ENCODE peak calls at places on chromosome 20, in five cellular contexts. E, K, M, W and B are unnamed samples.

GRCh38 chr20:61809006-61809770 is 256.5 kb downstream of the TAF4 start:
- DNase-seq in E (no peak), K (no peak), M (no peak), W (no peak), B (no peak)

GRCh38 chr20:47204008-47204745 is 152.3 kb downstream of the ZMYND8 start:
- DNase-seq in E (no peak), K (no peak), M (peak; percentile 77), W (no peak), B (no peak)

GRCh38 chr20:47487175-47487917 is 14.3 kb upstream of the NCOA3 start:
- DNase-seq in E (no peak), K (no peak), M (no peak), W (peak; percentile 22), B (peak; percentile 38)

GRCh38 chr20:43846516-43846905 is 68.1 kb upstream of the TOX2 start:
- DNase-seq in E (no peak), K (peak; percentile 31), M (no peak), W (no peak), B (no peak)

GRCh38 chr20:38477747-38478146 is 5.1 kb downstream of the RALGAPB start:
- DNase-seq in E (no peak), K (no peak), M (no peak), W (no peak), B (no peak)

GRCh38 chr20:37357481-37358365 is 11.8 kb downstream of the SRC start:
- DNase-seq in E (peak; percentile 33), K (no peak), M (no peak), W (no peak), B (no peak)

GRCh38 chr20:58020656-58021454 is 207.6 kb downstream of the ANKRD60 start:
- DNase-seq in E (no peak), K (no peak), M (peak; percentile 35), W (no peak), B (no peak)

GRCh38 chr20:63222541-63222940 is 6.6 kb upstream of the YTHDF1 start:
- DNase-seq in E (no peak), K (no peak), M (no peak), W (no peak), B (no peak)

GRCh38 chr20:728022-728944 is 40.0 kb downstream of the SLC52A3 start:
- DNase-seq in E (peak; percentile 90), K (peak; percentile 91), M (peak; percentile 62), W (peak; percentile 14), B (no peak)

GRCh38 chr20:29878281-29878741 is 1379.2 kb upstream of the DEFB115 start:
- DNase-seq in E (peak; percentile 41), K (no peak), M (peak; percentile 49), W (no peak), B (no peak)

GRCh38 chr20:29874476-29875202 is 1382.8 kb upstream of the DEFB115 start:
- DNase-seq in E (peak; percentile 25), K (no peak), M (no peak), W (no peak), B (no peak)

GRCh38 chr20:29876911-29877285 is 1380.6 kb upstream of the DEFB115 start:
- DNase-seq in E (no peak), K (no peak), M (no peak), W (no peak), B (no peak)

GRCh38 chr20:29878777-29879442 is 1378.6 kb upstream of the DEFB115 start:
- DNase-seq in E (peak; percentile 83), K (no peak), M (no peak), W (no peak), B (no peak)

GRCh38 chr20:29873946-29874345 is 1383.5 kb upstream of the DEFB115 start:
- DNase-seq in E (peak; percentile 90), K (peak; percentile 49), M (peak; percentile 63), W (no peak), B (no peak)
- H3K9me3 ChIP-seq in E (peaks cover 15% of the 10 kb centered on the region), K (peaks cover 70% of the 10 kb centered on the region), M (no peaks in the 10 kb centered on the region), W (no peaks in the 10 kb centered on the region), B (no peaks in the 10 kb centered on the region)

GRCh38 chr20:50959543-50960126 is 1.0 kb downstream of the MOCS3 start:
- DNase-seq in E (no peak), K (no peak), M (no peak), W (no peak), B (no peak)
- H3K4me1 ChIP-seq in E (peaks cover 38% of the 10 kb centered on the region), K (peaks cover 8% of the 10 kb centered on the region), M (peaks cover 41% of the 10 kb centered on the region), W (peaks cover 36% of the 10 kb centered on the region), B (peaks cover 18% of the 10 kb centered on the region)

GRCh38 chr20:49248879-49249665 is 28.8 kb downstream of the ZNFX1 start:
- DNase-seq in E (peak; percentile 30), K (no peak), M (no peak), W (no peak), B (no peak)
- H3K27ac ChIP-seq in E (peak overlapping the region; percentile 9), K (no peak overlapping the region), M (no peak overlapping the region), W (no peak overlapping the region), B (no peak overlapping the region)

GRCh38 chr20:24938498-24938897 is 10.6 kb upstream of the CST7 start:
- DNase-seq in E (no peak), K (no peak), M (no peak), W (no peak), B (no peak)

GRCh38 chr20:24948939-24949679 is at the start of gene CST7:
- DNase-seq in E (peak; percentile 81), K (no peak), M (no peak), W (peak; percentile 85), B (peak; percentile 31)

GRCh38 chr20:24943196-24943595 is 5.9 kb upstream of the CST7 start:
- DNase-seq in E (no peak), K (peak; percentile 14), M (no peak), W (no peak), B (no peak)

GRCh38 chr20:24942679-24943078 is 6.4 kb upstream of the CST7 start:
- DNase-seq in E (no peak), K (peak; percentile 20), M (no peak), W (no peak), B (no peak)

GRCh38 chr20:24943731-24944130 is 5.3 kb upstream of the CST7 start:
- DNase-seq in E (no peak), K (no peak), M (no peak), W (no peak), B (no peak)
- H3K9me3 ChIP-seq in E (no peaks in the 10 kb centered on the region), K (no peaks in the 10 kb centered on the region), M (no peaks in the 10 kb centered on the region), W (no peaks in the 10 kb centered on the region), B (no peaks in the 10 kb centered on the region)

GRCh38 chr20:31677553-31678260 is 40.0 kb downstream of the COX4I2 start:
- DNase-seq in E (no peak), K (no peak), M (no peak), W (no peak), B (no peak)

GRCh38 chr20:31674895-31675827 is 37.4 kb downstream of the COX4I2 start:
- DNase-seq in E (no peak), K (no peak), M (peak; percentile 75), W (peak; percentile 52), B (peak; percentile 65)

GRCh38 chr20:31675828-31676533 is 38.3 kb downstream of the COX4I2 start:
- DNase-seq in E (no peak), K (no peak), M (peak; percentile 20), W (peak; percentile 38), B (peak; percentile 48)

GRCh38 chr20:31678389-31679356 is 41.0 kb downstream of the COX4I2 start:
- DNase-seq in E (no peak), K (no peak), M (no peak), W (no peak), B (no peak)

DNA sequence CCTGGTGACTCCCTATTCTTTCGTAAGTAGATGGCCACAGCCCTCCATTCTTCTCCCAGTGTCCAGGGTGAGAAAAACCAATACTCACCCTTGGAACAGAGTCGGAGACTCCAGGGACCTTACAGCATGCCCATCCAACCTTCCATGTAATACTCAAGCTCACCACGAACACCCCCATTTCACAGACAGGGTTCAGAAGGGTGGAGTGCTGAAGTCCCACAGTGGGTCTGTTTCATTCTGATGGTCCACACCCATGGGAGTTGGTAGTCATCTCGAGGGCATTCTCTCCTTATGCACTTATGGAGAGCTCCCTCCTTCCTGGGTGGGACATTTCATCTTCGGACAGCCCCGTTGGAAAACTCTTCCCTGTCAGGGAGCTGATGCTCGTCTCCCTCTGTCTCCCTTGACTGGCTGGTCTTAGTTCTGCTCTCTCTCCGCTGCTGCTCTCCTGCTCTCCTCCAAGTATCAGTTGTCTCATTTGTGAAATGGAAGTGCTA is 38.9 kb downstream of the COX4I2 start:
- DNase-seq in E (no peak), K (no peak), M (no peak), W (no peak), B (no peak)
- H3K4me1 ChIP-seq in E (peaks cover 99% of the 10 kb centered on the region), K (peaks cover 6% of the 10 kb centered on the region), M (peaks cover 33% of the 10 kb centered on the region), W (peaks cover 53% of the 10 kb centered on the region), B (peaks cover 78% of the 10 kb centered on the region)

GRCh38 chr20:19875746-19876145 is 117.7 kb downstream of the RIN2 start:
- DNase-seq in E (no peak), K (no peak), M (peak; percentile 44), W (no peak), B (no peak)
- H3K27ac ChIP-seq in E (peak overlapping the region; percentile 67), K (no peak overlapping the region), M (peak overlapping the region; percentile 57), W (no peak overlapping the region), B (no peak overlapping the region)

DNA sequence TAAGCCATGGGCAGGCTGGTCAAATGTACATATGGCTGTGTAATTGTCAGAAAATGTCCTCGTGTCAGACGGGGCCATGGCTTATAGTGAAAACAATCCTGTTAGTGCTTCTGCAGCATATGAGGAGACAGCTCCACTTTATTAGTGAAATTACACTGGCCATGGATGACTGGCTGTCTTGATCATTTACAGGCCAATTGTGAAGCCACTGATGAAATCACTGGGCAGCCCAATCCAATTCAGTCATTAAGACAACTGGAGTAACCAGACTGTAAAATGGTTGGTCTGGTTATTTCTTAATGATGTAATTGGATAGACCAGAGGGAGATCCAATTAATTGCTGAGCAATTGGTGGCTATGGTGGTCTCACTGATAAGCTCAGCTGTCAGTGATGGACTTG is 749.5 kb downstream of the KIF16B start:
- DNase-seq in E (no peak), K (no peak), M (no peak), W (no peak), B (no peak)
- H3K9me3 ChIP-seq in E (no peaks in the 10 kb centered on the region), K (no peaks in the 10 kb centered on the region), M (no peaks in the 10 kb centered on the region), W (no peaks in the 10 kb centered on the region), B (no peaks in the 10 kb centered on the region)

GRCh38 chr20:41054463-41055230 is 26.0 kb downstream of the TOP1 start:
- DNase-seq in E (no peak), K (no peak), M (no peak), W (no peak), B (no peak)
- H3K4me1 ChIP-seq in E (peaks cover 97% of the 10 kb centered on the region), K (peaks cover 3% of the 10 kb centered on the region), M (peaks cover 56% of the 10 kb centered on the region), W (peaks cover 42% of the 10 kb centered on the region), B (peaks cover 22% of the 10 kb centered on the region)